ENCODE peak calls at places on chromosomes 16 and 17, in five cellular contexts. S is CD8-positive, alpha-beta T cell; X is EL; H is anterior cingulate cortex; P is SK-N-DZ. W is an unnamed sample.

GRCh38 chr17:68195667-68196393 is 52.0 kb upstream of the AMZ2 start:
- DNase-seq in S (no peak), X (no peak), H (no peak), P (no peak), W (peak)

GRCh38 chr16:2692948-2693651 is 10.8 kb downstream of the KCTD5 start:
- DNase-seq in S (no peak), X (no peak), H (peak), P (no peak), W (no peak)

GRCh38 chr16:49620158-49620867 is 235.6 kb downstream of the ZNF423 start:
- DNase-seq in S (no peak), X (peak), H (no peak), P (peak), W (peak)

GRCh38 chr16:89133457-89134127 is 38.0 kb upstream of the CDH15 start:
- DNase-seq in S (no peak), X (no peak), H (no peak), P (no peak), W (no peak)

GRCh38 chr17:37358830-37359681 is 16.7 kb upstream of the C17orf78 start:
- DNase-seq in S (peak), X (peak), H (peak), P (peak), W (peak)

GRCh38 chr17:7852919-7853692 is 1.8 kb upstream of the TMEM88 start:
- DNase-seq in S (no peak), X (no peak), H (no peak), P (no peak), W (no peak)

GRCh38 chr16:68233085-68233834 is 2.7 kb downstream of the ESRP2 start:
- DNase-seq in S (no peak), X (no peak), H (no peak), P (no peak), W (no peak)

GRCh38 chr17:81398170-81398854 is 3.1 kb downstream of the BAHCC1 start:
- DNase-seq in S (no peak), X (no peak), H (no peak), P (no peak), W (no peak)

GRCh38 chr16:1613240-1613639 is 1.1 kb downstream of the CRAMP1 start:
- DNase-seq in S (no peak), X (peak), H (no peak), P (no peak), W (no peak)

GRCh38 chr17:46212634-46213435 is 19.6 kb upstream of the KANSL1 start:
- DNase-seq in S (peak), X (peak), H (no peak), P (peak), W (peak)

GRCh38 chr17:75010683-75011406 is 1.6 kb upstream of the MRPL58 start:
- DNase-seq in S (no peak), X (peak), H (no peak), P (peak), W (no peak)

GRCh38 chr17:19546289-19547065 is 12.8 kb downstream of the SLC47A1 start:
- DNase-seq in S (no peak), X (no peak), H (no peak), P (no peak), W (no peak)

GRCh38 chr16:57268804-57269800 is 15.4 kb downstream of the PLLP start:
- DNase-seq in S (no peak), X (no peak), H (no peak), P (peak), W (no peak)

GRCh38 chr17:81057079-81057730 is 22.3 kb downstream of the BAIAP2 start:
- DNase-seq in S (no peak), X (no peak), H (no peak), P (peak), W (no peak)

GRCh38 chr17:65530158-65530984 is 31.1 kb downstream of the AXIN2 start:
- DNase-seq in S (no peak), X (no peak), H (no peak), P (no peak), W (no peak)

GRCh38 chr16:70689970-70690905 is 4.4 kb upstream of the MTSS2 start:
- DNase-seq in S (no peak), X (no peak), H (no peak), P (no peak), W (no peak)

GRCh38 chr16:22053921-22054341 is 38.4 kb upstream of the VWA3A start:
- DNase-seq in S (no peak), X (no peak), H (no peak), P (no peak), W (no peak)

GRCh38 chr16:57422026-57422944 is 17.7 kb downstream of the CCL17 start:
- DNase-seq in S (no peak), X (peak), H (no peak), P (peak), W (no peak)

GRCh38 chr17:66351053-66351452 is 48.6 kb downstream of the PRKCA start:
- DNase-seq in S (no peak), X (no peak), H (no peak), P (no peak), W (no peak)

GRCh38 chr17:48625502-48626201 is 506 bp downstream of the HOXB9 start:
- DNase-seq in S (no peak), X (no peak), H (no peak), P (no peak), W (no peak)

GRCh38 chr16:50516890-50517289 is 31.3 kb upstream of the NKD1 start:
- DNase-seq in S (no peak), X (no peak), H (no peak), P (no peak), W (no peak)

GRCh38 chr16:74100405-74101316 is 196.0 kb upstream of the PSMD7 start:
- DNase-seq in S (no peak), X (no peak), H (no peak), P (no peak), W (no peak)

GRCh38 chr16:69833357-69833781 is 71.2 kb downstream of the WWP2 start:
- DNase-seq in S (no peak), X (no peak), H (no peak), P (peak), W (no peak)

GRCh38 chr17:40602445-40603443 is 37.5 kb upstream of the CCR7 start:
- DNase-seq in S (peak), X (no peak), H (no peak), P (peak), W (no peak)

GRCh38 chr16:11355862-11356261 is 10.6 kb downstream of the RMI2 start:
- DNase-seq in S (no peak), X (no peak), H (no peak), P (no peak), W (no peak)

GRCh38 chr16:87603684-87604571 is 1.6 kb downstream of the JPH3 start:
- DNase-seq in S (no peak), X (no peak), H (no peak), P (no peak), W (no peak)

W was measured in frontal cortex.